ENCODE peak calls at places on chromosomes 12 and 14, in seven cellular contexts. H is NCI-H1105, Z is H4, Y is neuronal stem cell, F is AG09309, J is NCI-H460, S is lung. Q is an unnamed sample.

GRCh38 chr14:90575336-90575735 is 178.5 kb downstream of the CALM1 start:
- DNase-seq in H (no peak), F (no peak), Z (no peak), J (no peak), S (no peak), Y (no peak), Q (no peak)

GRCh38 chr14:91649930-91650329 is 82.0 kb downstream of the CATSPERB start:
- DNase-seq in J (peak), Z (peak), S (no peak), H (no peak), F (peak), Y (no peak), Q (peak)

GRCh38 chr14:55359307-55359706 is 52.3 kb downstream of the ATG14 start:
- DNase-seq in J (no peak), Y (no peak), Z (no peak), S (no peak), F (no peak), H (no peak), Q (no peak)

GRCh38 chr12:49675137-49675536 is 32.1 kb downstream of the FMNL3 start:
- DNase-seq in Y (no peak), S (no peak), H (no peak), F (no peak), J (no peak), Z (no peak), Q (no peak)

GRCh38 chr12:57240926-57241555 is 9.9 kb downstream of the STAC3 start:
- DNase-seq in Z (no peak), J (no peak), F (no peak), S (no peak), H (no peak), Y (no peak), Q (no peak)

GRCh38 chr12:132512197-132513069 is 22.5 kb downstream of the FBRSL1 start:
- DNase-seq in Y (no peak), H (no peak), S (no peak), Z (no peak), J (no peak), F (no peak), Q (no peak)

GRCh38 chr12:41663487-41664258 is 475.6 kb downstream of the PDZRN4 start:
- DNase-seq in Y (peak), S (no peak), F (no peak), H (no peak), Z (peak), J (no peak), Q (peak)

GRCh38 chr14:70955543-70956480 is 48.6 kb downstream of the PCNX1 start:
- DNase-seq in H (no peak), Y (no peak), S (no peak), F (no peak), J (peak), Z (peak), Q (peak)

GRCh38 chr12:64760808-64761573 is 1.8 kb upstream of the GNS start:
- DNase-seq in S (no peak), Z (no peak), J (no peak), F (no peak), H (no peak), Y (no peak), Q (no peak)

GRCh38 chr12:90058721-90059120 is 350.1 kb upstream of the ATP2B1 start:
- DNase-seq in Y (no peak), Z (peak), F (peak), S (no peak), H (no peak), J (no peak), Q (no peak)

GRCh38 chr14:99573000-99573330 is 31.0 kb downstream of the CCDC85C start:
- DNase-seq in F (no peak), Z (no peak), S (no peak), H (no peak), J (no peak), Y (no peak), Q (no peak)

GRCh38 chr14:85564841-85565527 is 35.0 kb downstream of the FLRT2 start:
- DNase-seq in Y (no peak), Z (no peak), H (no peak), S (no peak), J (no peak), F (no peak), Q (no peak)

GRCh38 chr14:34179723-34180122 is 228.8 kb upstream of the EGLN3 start:
- DNase-seq in H (peak), F (no peak), Z (no peak), J (no peak), S (no peak), Y (no peak), Q (no peak)

GRCh38 chr12:58833844-58834243 is 86.5 kb downstream of the LRIG3 start:
- DNase-seq in Z (no peak), S (no peak), H (peak), Y (no peak), F (no peak), J (no peak), Q (peak)

GRCh38 chr14:76699901-76700590 is 61.2 kb upstream of the VASH1 start:
- DNase-seq in J (no peak), H (no peak), F (no peak), Z (no peak), S (no peak), Y (no peak), Q (no peak)

GRCh38 chr12:107929436-107929835 is 154.9 kb downstream of the ASCL4 start:
- DNase-seq in Y (peak), Z (peak), H (no peak), J (peak), S (no peak), F (peak), Q (peak)

GRCh38 chr12:4277205-4277543 is 3.6 kb downstream of the CCND2 start:
- DNase-seq in Y (no peak), Z (no peak), J (no peak), S (no peak), H (no peak), F (no peak), Q (no peak)

GRCh38 chr14:92819011-92819410 is 24.9 kb downstream of the GOLGA5 start:
- DNase-seq in J (no peak), S (no peak), Z (no peak), F (no peak), H (no peak), Y (no peak), Q (no peak)

GRCh38 chr14:87049886-87050820 is 942.8 kb downstream of the GALC start:
- DNase-seq in Z (peak), Y (no peak), H (no peak), F (peak), S (no peak), J (peak), Q (no peak)

GRCh38 chr14:26056232-26056631 is 541.6 kb downstream of the NOVA1 start:
- DNase-seq in J (no peak), S (no peak), F (no peak), H (no peak), Y (no peak), Z (no peak), Q (no peak)

GRCh38 chr12:113735146-113735545 is 231.0 kb downstream of the RBM19 start:
- DNase-seq in S (no peak), H (no peak), J (no peak), Z (no peak), F (no peak), Y (no peak), Q (no peak)

GRCh38 chr14:64746298-64747250 is 42.4 kb downstream of the PLEKHG3 start:
- DNase-seq in F (no peak), H (no peak), Z (no peak), S (no peak), J (no peak), Y (no peak), Q (peak)

GRCh38 chr12:4449862-4450222 is 4.2 kb upstream of the FGF6 start:
- DNase-seq in S (peak), Y (no peak), J (no peak), F (no peak), H (peak), Z (no peak), Q (no peak)

GRCh38 chr14:79629372-79629771 is 581.9 kb downstream of the DIO2 start:
- DNase-seq in Y (no peak), S (no peak), H (no peak), Z (peak), J (peak), F (no peak), Q (no peak)

GRCh38 chr14:51582437-51582836 is 69.3 kb upstream of the FRMD6 start:
- DNase-seq in J (peak), F (no peak), Z (no peak), S (no peak), H (no peak), Y (no peak), Q (no peak)

GRCh38 chr14:61051046-61051445 is 70.0 kb downstream of the SLC38A6 start:
- DNase-seq in Z (no peak), H (no peak), J (no peak), S (no peak), Y (no peak), F (peak), Q (no peak)

GRCh38 chr12:6377667-6377994 is 2.3 kb upstream of the SCNN1A start:
- DNase-seq in H (no peak), S (peak), Y (no peak), F (no peak), J (no peak), Z (no peak), Q (no peak)

GRCh38 chr12:42660968-42661937 is 71.7 kb upstream of the PRICKLE1 start:
- DNase-seq in F (no peak), Y (no peak), Z (no peak), J (no peak), S (no peak), H (peak), Q (no peak)